ENCODE peak calls at places on chromosomes 6 and 20, in eight cellular contexts. C is GM23338; I is mesendoderm; G is retinal pigment epithelial cell; N is esophagus squamous epithelium; V is A549; E is AG04450; M is CD8-positive, alpha-beta T cell. K is an unnamed sample.

GRCh38 chr6:143038845-143039244 is 21.8 kb upstream of the AIG1 start:
- DNase-seq in C (no peak), I (no peak), G (no peak), N (no peak), V (no peak), E (no peak), M (no peak), K (no peak)

GRCh38 chr6:71197770-71198169 is 90.8 kb upstream of the OGFRL1 start:
- DNase-seq in C (no peak), I (no peak), G (peak), N (no peak), V (no peak), E (no peak), M (no peak), K (no peak)

GRCh38 chr20:63226020-63226943 is 9.4 kb upstream of the BIRC7 start:
- DNase-seq in C (no peak), I (peak), G (no peak), N (no peak), V (peak), E (no peak), M (no peak), K (no peak)

GRCh38 chr6:16505711-16506362 is 255.4 kb downstream of the ATXN1 start:
- DNase-seq in C (no peak), I (no peak), G (no peak), N (no peak), V (no peak), E (peak), M (no peak), K (no peak)

GRCh38 chr6:22899446-22899845 is 330.1 kb downstream of the HDGFL1 start:
- DNase-seq in C (no peak), I (no peak), G (no peak), N (no peak), V (no peak), E (no peak), M (no peak), K (no peak)

GRCh38 chr20:3908667-3909066 is 19.5 kb downstream of the PANK2 start:
- DNase-seq in C (no peak), I (no peak), G (no peak), N (no peak), V (no peak), E (no peak), M (no peak), K (no peak)

GRCh38 chr20:33719277-33719988 is 677 bp downstream of the PXMP4 start:
- DNase-seq in C (no peak), I (peak), G (no peak), N (no peak), V (no peak), E (no peak), M (no peak), K (no peak)

GRCh38 chr6:45454008-45454911 is 76.5 kb upstream of the SUPT3H start:
- DNase-seq in C (no peak), I (peak), G (no peak), N (no peak), V (no peak), E (peak), M (no peak), K (peak)

GRCh38 chr6:121691126-121691540 is 255.7 kb downstream of the GJA1 start:
- DNase-seq in C (no peak), I (no peak), G (no peak), N (no peak), V (peak), E (no peak), M (no peak), K (no peak)

GRCh38 chr20:43767686-43768474 is 41.1 kb upstream of the GTSF1L start:
- DNase-seq in C (no peak), I (no peak), G (no peak), N (no peak), V (no peak), E (no peak), M (no peak), K (no peak)

GRCh38 chr20:63112491-63113219 is 103.3 kb downstream of the YTHDF1 start:
- DNase-seq in C (no peak), I (no peak), G (no peak), N (no peak), V (no peak), E (no peak), M (no peak), K (no peak)

GRCh38 chr6:159760602-159761057 is 1.2 kb upstream of the ACAT2 start:
- DNase-seq in C (peak), I (peak), G (peak), N (no peak), V (peak), E (peak), M (no peak), K (no peak)

GRCh38 chr6:170553686-170554085 is 483 bp upstream of the TBP start:
- DNase-seq in C (no peak), I (no peak), G (no peak), N (no peak), V (no peak), E (no peak), M (no peak), K (no peak)

GRCh38 chr6:135183532-135184440 is 2.7 kb downstream of the MYB start:
- DNase-seq in C (peak), I (peak), G (no peak), N (no peak), V (peak), E (no peak), M (peak), K (no peak)

GRCh38 chr6:10558575-10558974 is 37.4 kb downstream of the GCNT2 start:
- DNase-seq in C (peak), I (peak), G (no peak), N (no peak), V (no peak), E (no peak), M (no peak), K (no peak)

GRCh38 chr20:32123088-32123487 is 13.6 kb downstream of the TM9SF4 start:
- DNase-seq in C (no peak), I (no peak), G (no peak), N (no peak), V (no peak), E (no peak), M (no peak), K (no peak)

GRCh38 chr6:158050107-158050735 is 68.6 kb downstream of the SYNJ2 start:
- DNase-seq in C (no peak), I (no peak), G (no peak), N (no peak), V (no peak), E (no peak), M (no peak), K (no peak)

GRCh38 chr6:150195996-150196417 is 53.2 kb downstream of the PPP1R14C start:
- DNase-seq in C (no peak), I (no peak), G (no peak), N (no peak), V (no peak), E (no peak), M (no peak), K (no peak)

GRCh38 chr6:170238741-170239565 is 51.9 kb downstream of the DLL1 start:
- DNase-seq in C (no peak), I (no peak), G (no peak), N (no peak), V (no peak), E (no peak), M (no peak), K (no peak)

GRCh38 chr6:94177429-94177828 is 758.1 kb upstream of the EPHA7 start:
- DNase-seq in C (peak), I (peak), G (no peak), N (no peak), V (no peak), E (no peak), M (no peak), K (no peak)

GRCh38 chr6:34745277-34746103 is 11.8 kb upstream of the SNRPC start:
- DNase-seq in C (no peak), I (no peak), G (no peak), N (no peak), V (no peak), E (peak), M (no peak), K (peak)

GRCh38 chr6:80690611-80691090 is 584.2 kb downstream of the BCKDHB start:
- DNase-seq in C (no peak), I (no peak), G (no peak), N (no peak), V (no peak), E (peak), M (no peak), K (peak)

GRCh38 chr6:44630125-44631028 is 242.9 kb downstream of the CDC5L start:
- DNase-seq in C (peak), I (peak), G (no peak), N (no peak), V (peak), E (peak), M (no peak), K (no peak)

GRCh38 chr6:31202259-31203166 is 32.0 kb upstream of the POU5F1 start:
- DNase-seq in C (peak), I (peak), G (no peak), N (no peak), V (no peak), E (no peak), M (no peak), K (no peak)

GRCh38 chr6:138593100-138593877 is 94.0 kb upstream of the NHSL1 start:
- DNase-seq in C (peak), I (peak), G (peak), N (peak), V (peak), E (peak), M (no peak), K (peak)

GRCh38 chr6:1024587-1024986 is 287.3 kb upstream of the FOXQ1 start:
- DNase-seq in C (no peak), I (peak), G (no peak), N (no peak), V (peak), E (peak), M (no peak), K (peak)

GRCh38 chr6:154343473-154344308 is 12.9 kb downstream of the IPCEF1 start:
- DNase-seq in C (peak), I (peak), G (no peak), N (no peak), V (peak), E (no peak), M (no peak), K (no peak)

GRCh38 chr6:41801380-41801779 is 13.9 kb downstream of the TOMM6 start:
- DNase-seq in C (peak), I (no peak), G (no peak), N (no peak), V (peak), E (no peak), M (no peak), K (no peak)

GRCh38 chr6:107823047-107823557 is 1.0 kb downstream of the SCML4 start:
- DNase-seq in C (no peak), I (no peak), G (no peak), N (no peak), V (no peak), E (no peak), M (peak), K (no peak)

GRCh38 chr6:105135056-105135455 is 44.8 kb downstream of the POPDC3 start:
- DNase-seq in C (peak), I (peak), G (no peak), N (no peak), V (peak), E (no peak), M (no peak), K (no peak)
- H3K4me3 ChIP-seq in C (no peak), I (no peak), G (no peak), N (no peak), V (no peak), E (no peak), M (no peak), K (no peak)

GRCh38 chr6:133241901-133242760 is 974 bp downstream of the EYA4 start:
- DNase-seq in C (peak), I (peak), G (no peak), N (no peak), V (peak), E (no peak), M (no peak), K (no peak)
- H3K4me3 ChIP-seq in C (peak), I (peak), G (peak), N (peak), V (peak), E (peak), M (no peak), K (peak)

GRCh38 chr20:21113697-21114096 is 7.5 kb upstream of the LINC00237 start:
- DNase-seq in C (no peak), I (no peak), G (no peak), N (no peak), V (no peak), E (no peak), M (no peak), K (no peak)

GRCh38 chr20:21118138-21118537 is 7.7 kb upstream of the KIZ start:
- DNase-seq in C (no peak), I (no peak), G (no peak), N (no peak), V (no peak), E (no peak), M (no peak), K (no peak)

GRCh38 chr20:21114584-21114983 is 8.4 kb upstream of the LINC00237 start:
- DNase-seq in C (peak), I (no peak), G (no peak), N (no peak), V (no peak), E (no peak), M (no peak), K (no peak)

GRCh38 chr20:21118782-21119181 is 7.1 kb upstream of the KIZ start:
- DNase-seq in C (no peak), I (no peak), G (no peak), N (no peak), V (no peak), E (no peak), M (no peak), K (no peak)

GRCh38 chr20:21117521-21117920 is 8.4 kb upstream of the KIZ start:
- DNase-seq in C (no peak), I (no peak), G (no peak), N (no peak), V (no peak), E (no peak), M (no peak), K (no peak)
- H3K4me3 ChIP-seq in C (no peak), I (no peak), G (no peak), N (no peak), V (no peak), E (no peak), M (no peak), K (no peak)

GRCh38 chr6:19836799-19837510 is at the start of gene ID4:
- DNase-seq in C (peak), I (peak), G (peak), N (no peak), V (peak), E (peak), M (no peak), K (peak)

GRCh38 chr6:19839237-19839546 is 2.0 kb downstream of the ID4 start:
- DNase-seq in C (no peak), I (no peak), G (no peak), N (no peak), V (no peak), E (no peak), M (no peak), K (no peak)

GRCh38 chr6:19837511-19838441 is 606 bp downstream of the ID4 start:
- DNase-seq in C (peak), I (peak), G (no peak), N (no peak), V (peak), E (no peak), M (no peak), K (no peak)

GRCh38 chr6:19839788-19840187 is 2.6 kb downstream of the ID4 start:
- DNase-seq in C (no peak), I (no peak), G (no peak), N (no peak), V (no peak), E (no peak), M (no peak), K (no peak)

DNA sequence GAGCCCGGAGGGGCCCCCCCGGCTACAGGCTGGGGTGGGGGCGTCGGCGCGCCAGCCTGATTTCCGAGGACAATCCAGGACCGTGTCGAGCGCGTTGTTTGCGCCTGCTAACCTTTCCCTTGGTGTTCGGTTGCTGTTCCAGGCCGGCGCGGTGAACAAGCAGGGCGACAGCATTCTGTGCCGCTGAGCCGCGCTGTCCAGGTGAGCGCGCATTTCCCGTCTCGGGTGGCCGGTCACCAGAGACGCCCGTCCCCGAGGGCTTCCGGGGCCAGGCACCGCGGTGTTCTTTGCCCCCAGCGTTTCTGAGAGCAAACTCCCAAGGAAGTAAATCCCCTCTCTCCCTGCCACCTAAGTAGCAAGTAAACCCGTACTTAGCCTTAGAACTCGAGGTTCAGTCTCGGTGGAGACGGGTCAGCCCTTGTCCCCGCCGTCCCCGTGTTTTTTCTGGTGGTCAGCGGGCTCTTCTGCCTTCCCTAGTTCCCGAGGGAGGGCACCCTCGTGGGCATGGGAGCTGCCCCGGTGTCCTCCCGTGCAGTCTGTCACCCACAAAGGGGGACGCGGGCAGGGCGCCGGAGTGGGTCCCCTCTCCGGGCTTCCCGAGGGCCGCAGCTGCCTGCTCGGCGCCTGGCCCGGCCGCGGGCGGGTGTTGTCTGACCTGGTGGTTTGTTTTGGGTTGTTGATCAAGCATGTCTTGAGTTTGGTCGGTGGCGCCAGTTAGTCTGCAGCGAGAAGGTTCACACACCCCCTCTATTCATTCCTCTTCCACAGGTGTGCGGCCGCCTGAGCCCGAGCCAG is 1.5 kb downstream of the ID4 start:
- DNase-seq in C (peak), I (peak), G (no peak), N (no peak), V (peak), E (no peak), M (no peak), K (no peak)
- H3K4me3 ChIP-seq in C (peak), I (peak), G (peak), N (peak), V (peak), E (peak), M (no peak), K (peak)

GRCh38 chr20:58504566-58504965 is 10.6 kb downstream of the APCDD1L start:
- DNase-seq in C (no peak), I (no peak), G (no peak), N (no peak), V (no peak), E (no peak), M (no peak), K (no peak)
- H3K4me3 ChIP-seq in C (no peak), I (no peak), G (no peak), N (no peak), V (no peak), E (no peak), M (no peak), K (no peak)

GRCh38 chr6:156840606-156841005 is 63.4 kb downstream of the ARID1B start:
- DNase-seq in C (no peak), I (no peak), G (no peak), N (no peak), V (no peak), E (no peak), M (no peak), K (no peak)

GRCh38 chr6:156840136-156840535 is 63.0 kb downstream of the ARID1B start:
- DNase-seq in C (no peak), I (no peak), G (no peak), N (no peak), V (no peak), E (no peak), M (no peak), K (no peak)

GRCh38 chr6:156842598-156843250 is 65.5 kb downstream of the ARID1B start:
- DNase-seq in C (no peak), I (no peak), G (no peak), N (no peak), V (no peak), E (no peak), M (no peak), K (no peak)

GRCh38 chr6:156841508-156841907 is 64.3 kb downstream of the ARID1B start:
- DNase-seq in C (no peak), I (no peak), G (no peak), N (no peak), V (no peak), E (no peak), M (no peak), K (no peak)

DNA sequence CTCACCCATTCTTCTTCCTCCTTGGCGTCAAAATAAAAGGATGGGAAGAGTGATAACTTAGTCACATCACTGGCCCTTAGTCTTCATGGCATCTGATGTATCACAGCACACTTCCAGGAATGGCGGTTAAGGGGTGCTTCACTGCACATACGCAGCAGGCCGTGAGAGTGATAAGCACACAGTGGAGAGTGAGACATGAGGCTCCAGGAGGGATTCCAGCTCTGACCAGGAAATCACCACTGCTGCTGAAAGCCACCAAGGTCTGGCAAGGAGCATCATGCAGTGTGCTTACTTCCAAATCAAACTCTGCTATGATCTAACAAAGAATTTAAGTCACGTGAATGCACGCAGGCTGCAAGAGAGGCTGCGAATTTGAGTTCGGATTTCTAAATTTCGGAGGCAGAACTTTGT is 62.4 kb downstream of the ARID1B start:
- DNase-seq in C (no peak), I (peak), G (no peak), N (no peak), V (no peak), E (no peak), M (no peak), K (no peak)
- H3K4me3 ChIP-seq in C (no peak), I (no peak), G (no peak), N (no peak), V (no peak), E (peak), M (no peak), K (no peak)

DNA sequence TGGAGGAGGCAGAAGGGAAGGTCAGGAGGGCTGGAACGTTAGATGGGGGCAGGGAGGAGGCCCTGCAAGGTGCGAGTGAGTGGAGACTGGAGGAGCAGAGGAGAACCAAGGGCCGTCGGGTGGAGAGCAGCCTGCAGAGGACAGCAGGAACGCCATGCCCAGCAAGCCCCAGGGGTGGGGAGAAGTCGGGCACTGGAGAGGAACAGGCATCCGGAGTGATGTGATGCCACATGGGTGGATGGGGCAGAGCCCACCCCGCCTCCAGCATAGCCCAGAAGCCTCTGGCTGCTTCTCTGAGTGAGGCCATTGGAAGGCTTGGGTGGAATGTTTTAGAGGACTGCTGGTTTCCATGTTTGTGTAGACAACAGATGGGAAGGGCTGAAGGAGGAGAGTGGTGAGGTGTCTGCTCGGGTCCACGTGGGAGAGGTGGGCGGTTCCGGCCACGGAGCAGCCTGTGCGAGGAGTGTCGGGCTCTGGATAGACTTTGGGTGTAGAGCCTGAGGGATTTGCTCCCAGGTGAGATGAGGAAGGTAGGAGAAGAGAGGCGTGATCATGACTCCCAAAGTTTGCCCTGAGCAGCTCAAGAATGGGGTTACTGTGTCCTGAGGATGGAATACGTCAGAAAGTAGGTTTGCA is 221.4 kb downstream of the SMOC2 start:
- DNase-seq in C (no peak), I (no peak), G (no peak), N (no peak), V (no peak), E (no peak), M (no peak), K (no peak)
- H3K4me3 ChIP-seq in C (no peak), I (no peak), G (no peak), N (no peak), V (no peak), E (no peak), M (no peak), K (no peak)